ENCODE peak calls at places on chromosomes 16 and 17, in five cellular contexts. One of them, this sample, is unnamed.

GRCh38 chr17:79073706-79074088 is 927 bp upstream of the ENGASE start:
- DNase-seq in neuronal stem cell: no peak
- DNase-seq in mammary epithelial cell: no peak
- DNase-seq in cardiac muscle cell: no peak
- DNase-seq in neural progenitor cell: no peak
- DNase-seq in this sample: no peak

GRCh38 chr16:2483160-2483559 is 8.2 kb downstream of the TBC1D24 start:
- DNase-seq in neuronal stem cell: no peak
- DNase-seq in mammary epithelial cell: no peak
- DNase-seq in cardiac muscle cell: no peak
- DNase-seq in neural progenitor cell: no peak
- DNase-seq in this sample: no peak

GRCh38 chr17:63289931-63290330 is 156.2 kb downstream of the CYB561 start:
- DNase-seq in neuronal stem cell: no peak
- DNase-seq in mammary epithelial cell: no peak
- DNase-seq in cardiac muscle cell: no peak
- DNase-seq in neural progenitor cell: no peak
- DNase-seq in this sample: no peak

GRCh38 chr16:88884569-88885271 is 18.3 kb upstream of the PABPN1L start:
- DNase-seq in neuronal stem cell: no peak
- DNase-seq in mammary epithelial cell: no peak
- DNase-seq in cardiac muscle cell: no peak
- DNase-seq in neural progenitor cell: no peak
- DNase-seq in this sample: no peak

GRCh38 chr16:70522216-70523000 is 946 bp downstream of the COG4 start:
- DNase-seq in neuronal stem cell: no peak
- DNase-seq in mammary epithelial cell: no peak
- DNase-seq in cardiac muscle cell: no peak
- DNase-seq in neural progenitor cell: no peak
- DNase-seq in this sample: no peak

GRCh38 chr16:5010576-5011329 is 23.0 kb downstream of the NAGPA start:
- DNase-seq in neuronal stem cell: no peak
- DNase-seq in mammary epithelial cell: no peak
- DNase-seq in cardiac muscle cell: no peak
- DNase-seq in neural progenitor cell: peak; percentile 46
- DNase-seq in this sample: no peak

GRCh38 chr16:80231118-80231515 is 309.7 kb upstream of the DYNLRB2 start:
- DNase-seq in neuronal stem cell: no peak
- DNase-seq in mammary epithelial cell: peak; percentile 23
- DNase-seq in cardiac muscle cell: no peak
- DNase-seq in neural progenitor cell: no peak
- DNase-seq in this sample: no peak

GRCh38 chr17:72631568-72631967 is 460.9 kb downstream of the SLC39A11 start:
- DNase-seq in neuronal stem cell: no peak
- DNase-seq in mammary epithelial cell: peak; percentile 89
- DNase-seq in cardiac muscle cell: no peak
- DNase-seq in neural progenitor cell: peak; percentile 23
- DNase-seq in this sample: no peak

GRCh38 chr17:7445011-7445927 is at the start of gene CHRNB1:
- DNase-seq in neuronal stem cell: peak; percentile 85
- DNase-seq in mammary epithelial cell: no peak
- DNase-seq in cardiac muscle cell: peak; percentile 46
- DNase-seq in neural progenitor cell: peak; percentile 96
- DNase-seq in this sample: peak; percentile 95

GRCh38 chr17:28345420-28346198 is 10.0 kb downstream of the TNFAIP1 start:
- DNase-seq in neuronal stem cell: no peak
- DNase-seq in mammary epithelial cell: no peak
- DNase-seq in cardiac muscle cell: peak; percentile 43
- DNase-seq in neural progenitor cell: no peak
- DNase-seq in this sample: no peak
- H3K27ac ChIP-seq in neuronal stem cell: no peak overlapping the region
- H3K27ac ChIP-seq in mammary epithelial cell: peak overlapping the region; percentile 47
- H3K27ac ChIP-seq in cardiac muscle cell: peak overlapping the region; percentile 88
- H3K27ac ChIP-seq in neural progenitor cell: no peak overlapping the region
- H3K27ac ChIP-seq in this sample: peak overlapping the region; percentile 41

DNA sequence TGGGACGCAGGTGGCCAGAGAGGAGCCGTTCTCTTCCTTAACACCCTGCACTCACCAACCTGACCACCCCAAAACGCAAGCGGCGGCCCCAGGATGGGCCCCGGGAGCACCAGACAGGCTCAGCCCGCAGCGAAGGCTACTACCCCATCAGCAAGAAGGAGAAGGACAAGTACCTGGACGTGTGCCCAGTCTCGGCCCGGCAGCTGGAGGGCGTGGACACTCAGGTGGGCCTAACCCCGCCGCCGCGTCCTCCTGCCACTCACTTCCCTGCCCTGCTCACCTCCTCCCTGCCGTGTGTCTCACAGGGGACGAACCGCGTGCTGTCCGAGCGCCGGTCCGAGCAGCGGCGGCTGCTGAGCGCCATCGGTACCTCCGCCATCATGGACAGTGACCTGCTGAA is 4.6 kb upstream of the HSD3B7 start:
- DNase-seq in neuronal stem cell: no peak
- DNase-seq in mammary epithelial cell: no peak
- DNase-seq in cardiac muscle cell: no peak
- DNase-seq in neural progenitor cell: no peak
- DNase-seq in this sample: no peak
- H3K27ac ChIP-seq in neuronal stem cell: no peak overlapping the region
- H3K27ac ChIP-seq in mammary epithelial cell: no peak overlapping the region
- H3K27ac ChIP-seq in cardiac muscle cell: no peak overlapping the region
- H3K27ac ChIP-seq in neural progenitor cell: no peak overlapping the region
- H3K27ac ChIP-seq in this sample: no peak overlapping the region

GRCh38 chr16:46971271-46971670 is 2.2 kb downstream of the DNAJA2 start:
- DNase-seq in neuronal stem cell: no peak
- DNase-seq in mammary epithelial cell: no peak
- DNase-seq in cardiac muscle cell: no peak
- DNase-seq in neural progenitor cell: no peak
- DNase-seq in this sample: no peak

GRCh38 chr16:46972971-46973456 is 460 bp downstream of the DNAJA2 start:
- DNase-seq in neuronal stem cell: peak; percentile 26
- DNase-seq in mammary epithelial cell: peak; percentile 37
- DNase-seq in cardiac muscle cell: peak; percentile 16
- DNase-seq in neural progenitor cell: peak; percentile 67
- DNase-seq in this sample: peak; percentile 64

GRCh38 chr16:46974352-46974751 is 878 bp upstream of the DNAJA2 start:
- DNase-seq in neuronal stem cell: no peak
- DNase-seq in mammary epithelial cell: no peak
- DNase-seq in cardiac muscle cell: peak; percentile 8
- DNase-seq in neural progenitor cell: peak; percentile 13
- DNase-seq in this sample: no peak

GRCh38 chr16:46973457-46974324 is at the start of gene DNAJA2:
- DNase-seq in neuronal stem cell: peak; percentile 88
- DNase-seq in mammary epithelial cell: peak; percentile 85
- DNase-seq in cardiac muscle cell: peak; percentile 93
- DNase-seq in neural progenitor cell: peak; percentile 94
- DNase-seq in this sample: peak; percentile 93

GRCh38 chr16:46972429-46972970 is 974 bp downstream of the DNAJA2 start:
- DNase-seq in neuronal stem cell: no peak
- DNase-seq in mammary epithelial cell: peak; percentile 36
- DNase-seq in cardiac muscle cell: peak; percentile 25
- DNase-seq in neural progenitor cell: no peak
- DNase-seq in this sample: no peak
- H3K27ac ChIP-seq in neuronal stem cell: no peak overlapping the region
- H3K27ac ChIP-seq in mammary epithelial cell: peak overlapping the region; percentile 78
- H3K27ac ChIP-seq in cardiac muscle cell: peak overlapping the region; percentile 98
- H3K27ac ChIP-seq in neural progenitor cell: peak overlapping the region; percentile 99
- H3K27ac ChIP-seq in this sample: peak overlapping the region; percentile 98

GRCh38 chr16:82788919-82789318 is 162.2 kb downstream of the CDH13 start:
- DNase-seq in neuronal stem cell: no peak
- DNase-seq in mammary epithelial cell: no peak
- DNase-seq in cardiac muscle cell: no peak
- DNase-seq in neural progenitor cell: no peak
- DNase-seq in this sample: no peak
- H3K27ac ChIP-seq in neuronal stem cell: no peak overlapping the region
- H3K27ac ChIP-seq in mammary epithelial cell: no peak overlapping the region
- H3K27ac ChIP-seq in cardiac muscle cell: no peak overlapping the region
- H3K27ac ChIP-seq in neural progenitor cell: no peak overlapping the region
- H3K27ac ChIP-seq in this sample: no peak overlapping the region

GRCh38 chr16:85003723-85004586 is 7.4 kb downstream of the ZDHHC7 start:
- DNase-seq in neuronal stem cell: no peak
- DNase-seq in mammary epithelial cell: no peak
- DNase-seq in cardiac muscle cell: no peak
- DNase-seq in neural progenitor cell: no peak
- DNase-seq in this sample: peak; percentile 31
- H3K27ac ChIP-seq in neuronal stem cell: no peak overlapping the region
- H3K27ac ChIP-seq in mammary epithelial cell: peak overlapping the region; percentile 64
- H3K27ac ChIP-seq in cardiac muscle cell: peak overlapping the region; percentile 51
- H3K27ac ChIP-seq in neural progenitor cell: no peak overlapping the region
- H3K27ac ChIP-seq in this sample: peak overlapping the region; percentile 32

GRCh38 chr17:20074489-20074888 is 65.3 kb downstream of the SPECC1 start:
- DNase-seq in neuronal stem cell: no peak
- DNase-seq in mammary epithelial cell: no peak
- DNase-seq in cardiac muscle cell: no peak
- DNase-seq in neural progenitor cell: no peak
- DNase-seq in this sample: no peak
- H3K27ac ChIP-seq in neuronal stem cell: no peak overlapping the region
- H3K27ac ChIP-seq in mammary epithelial cell: no peak overlapping the region
- H3K27ac ChIP-seq in cardiac muscle cell: no peak overlapping the region
- H3K27ac ChIP-seq in neural progenitor cell: no peak overlapping the region
- H3K27ac ChIP-seq in this sample: no peak overlapping the region

GRCh38 chr17:29050176-29050575 is 7.2 kb downstream of the PIPOX start:
- DNase-seq in neuronal stem cell: no peak
- DNase-seq in mammary epithelial cell: peak; percentile 21
- DNase-seq in cardiac muscle cell: no peak
- DNase-seq in neural progenitor cell: no peak
- DNase-seq in this sample: no peak
- H3K27ac ChIP-seq in neuronal stem cell: no peak overlapping the region
- H3K27ac ChIP-seq in mammary epithelial cell: no peak overlapping the region
- H3K27ac ChIP-seq in cardiac muscle cell: no peak overlapping the region
- H3K27ac ChIP-seq in neural progenitor cell: no peak overlapping the region
- H3K27ac ChIP-seq in this sample: no peak overlapping the region

DNA sequence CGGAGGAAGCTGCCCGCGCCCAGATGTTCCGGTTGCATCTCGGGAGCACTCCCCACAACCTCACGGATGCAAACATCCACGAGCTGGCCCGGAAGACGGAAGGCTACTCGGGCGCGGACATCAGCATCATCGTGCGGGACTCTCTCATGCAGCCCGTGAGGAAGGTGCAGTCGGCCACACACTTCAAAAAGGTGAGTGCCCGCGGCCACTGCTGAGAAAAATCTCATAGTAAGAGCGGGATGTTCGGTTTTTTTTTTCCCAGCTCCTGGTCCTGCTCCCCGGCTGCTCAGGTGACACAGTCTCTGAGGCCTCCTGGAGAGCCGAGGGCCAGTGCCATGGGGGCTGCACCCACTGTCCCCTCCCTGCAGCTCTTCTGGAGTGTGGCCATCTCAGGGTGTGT is 9.3 kb downstream of the PDF start:
- DNase-seq in neuronal stem cell: no peak
- DNase-seq in mammary epithelial cell: no peak
- DNase-seq in cardiac muscle cell: no peak
- DNase-seq in neural progenitor cell: no peak
- DNase-seq in this sample: no peak
- H3K27ac ChIP-seq in neuronal stem cell: no peak overlapping the region
- H3K27ac ChIP-seq in mammary epithelial cell: no peak overlapping the region
- H3K27ac ChIP-seq in cardiac muscle cell: no peak overlapping the region
- H3K27ac ChIP-seq in neural progenitor cell: no peak overlapping the region
- H3K27ac ChIP-seq in this sample: no peak overlapping the region

GRCh38 chr16:11726008-11726407 is 16.6 kb downstream of the TXNDC11 start:
- DNase-seq in neuronal stem cell: no peak
- DNase-seq in mammary epithelial cell: no peak
- DNase-seq in cardiac muscle cell: no peak
- DNase-seq in neural progenitor cell: no peak
- DNase-seq in this sample: no peak
- H3K27ac ChIP-seq in neuronal stem cell: no peak overlapping the region
- H3K27ac ChIP-seq in mammary epithelial cell: no peak overlapping the region
- H3K27ac ChIP-seq in cardiac muscle cell: no peak overlapping the region
- H3K27ac ChIP-seq in neural progenitor cell: no peak overlapping the region
- H3K27ac ChIP-seq in this sample: no peak overlapping the region

GRCh38 chr16:6725634-6726331 is 606.9 kb upstream of the RBFOX1 start:
- DNase-seq in neuronal stem cell: no peak
- DNase-seq in mammary epithelial cell: no peak
- DNase-seq in cardiac muscle cell: no peak
- DNase-seq in neural progenitor cell: peak; percentile 34
- DNase-seq in this sample: no peak
- H3K27ac ChIP-seq in neuronal stem cell: no peak overlapping the region
- H3K27ac ChIP-seq in mammary epithelial cell: no peak overlapping the region
- H3K27ac ChIP-seq in cardiac muscle cell: no peak overlapping the region
- H3K27ac ChIP-seq in neural progenitor cell: no peak overlapping the region
- H3K27ac ChIP-seq in this sample: no peak overlapping the region

This sample was measured in psoas muscle.